ENCODE peak calls at places on chromosomes 12 and 14, in five cellular contexts. Z is OCI-LY7, I is LNCaP clone FGC, K is NCI-H1417, Y is lower lobe of right lung. T is an unnamed sample.

GRCh38 chr12:104573-105081 is 38.1 kb downstream of the IQSEC3 start:
- DNase-seq in K (peak), Y (no peak), Z (no peak), I (no peak), T (no peak)

GRCh38 chr12:10901427-10901826 is 7.9 kb downstream of the TAS2R13 start:
- DNase-seq in K (no peak), Z (no peak), Y (no peak), I (no peak), T (no peak)

GRCh38 chr12:12486661-12487240 is 75.9 kb downstream of the DUSP16 start:
- DNase-seq in K (no peak), I (no peak), Y (no peak), Z (no peak), T (no peak)

GRCh38 chr12:130428116-130428515 is 90.4 kb downstream of the PIWIL1 start:
- DNase-seq in Y (no peak), K (peak), I (no peak), Z (no peak), T (no peak)

GRCh38 chr12:31339831-31340622 is 14.1 kb upstream of the SINHCAF start:
- DNase-seq in Z (no peak), K (no peak), Y (no peak), I (no peak), T (no peak)

GRCh38 chr14:62126885-62127478 is 364.8 kb downstream of the SNAPC1 start:
- DNase-seq in K (peak), Y (no peak), I (peak), Z (peak), T (peak)

GRCh38 chr14:54410215-54410614 is 13.4 kb downstream of the CDKN3 start:
- DNase-seq in Z (no peak), Y (no peak), I (no peak), K (no peak), T (no peak)

GRCh38 chr14:52840916-52841315 is 49.5 kb upstream of the GNPNAT1 start:
- DNase-seq in I (no peak), Y (no peak), K (no peak), Z (no peak), T (no peak)

GRCh38 chr14:101068958-101069549 is 165.5 kb upstream of the RTL1 start:
- DNase-seq in I (no peak), K (no peak), Z (no peak), Y (peak), T (no peak)

GRCh38 chr12:107092669-107093546 is 441 bp downstream of the CRY1 start:
- DNase-seq in K (peak), Z (no peak), I (no peak), Y (peak), T (no peak)

GRCh38 chr12:108788911-108789310 is 57.6 kb upstream of the CORO1C start:
- DNase-seq in K (no peak), Z (no peak), I (no peak), Y (no peak), T (no peak)

GRCh38 chr12:58765076-58765475 is 155.2 kb downstream of the LRIG3 start:
- DNase-seq in Y (no peak), I (no peak), K (peak), Z (no peak), T (no peak)

GRCh38 chr12:123973552-123974341 is 732 bp downstream of the ZNF664 start:
- DNase-seq in Y (peak), K (peak), Z (peak), I (no peak), T (no peak)

GRCh38 chr12:85424581-85425348 is 144.7 kb downstream of the ALX1 start:
- DNase-seq in Z (peak), Y (no peak), I (no peak), K (no peak), T (no peak)

GRCh38 chr12:84397279-84397678 is 515.3 kb downstream of the SLC6A15 start:
- DNase-seq in I (peak), K (peak), Z (no peak), Y (no peak), T (no peak)

GRCh38 chr12:47547077-47547476 is 158.8 kb downstream of the RPAP3 start:
- DNase-seq in Z (no peak), K (peak), Y (no peak), I (no peak), T (no peak)

GRCh38 chr12:3313655-3314305 is 177.2 kb upstream of the PRMT8 start:
- DNase-seq in K (peak), Y (no peak), I (no peak), Z (peak), T (peak)

GRCh38 chr14:61526405-61527312 is 168.7 kb upstream of the HIF1A start:
- DNase-seq in Z (no peak), K (peak), Y (peak), I (peak), T (no peak)

GRCh38 chr14:33790996-33791395 is 159.9 kb downstream of the EGLN3 start:
- DNase-seq in I (no peak), Z (no peak), K (no peak), Y (no peak), T (no peak)

GRCh38 chr12:117921922-117922777 is 46.6 kb downstream of the KSR2 start:
- DNase-seq in I (no peak), Z (no peak), Y (no peak), K (no peak), T (no peak)

GRCh38 chr14:34554540-34555250 is 15.2 kb upstream of the EAPP start:
- DNase-seq in Y (no peak), Z (peak), K (no peak), I (no peak), T (no peak)

GRCh38 chr12:28936711-28937110 is 212.4 kb upstream of the FAR2 start:
- DNase-seq in K (no peak), Y (no peak), I (no peak), Z (no peak), T (no peak)

GRCh38 chr14:51677276-51677675 is 25.6 kb downstream of the FRMD6 start:
- DNase-seq in Y (no peak), K (no peak), Z (no peak), I (no peak), T (no peak)

GRCh38 chr12:64008596-64008995 is 164.1 kb downstream of the SRGAP1 start:
- DNase-seq in I (no peak), Y (no peak), Z (no peak), K (no peak), T (no peak)

GRCh38 chr12:18165889-18166288 is 75.9 kb upstream of the RERGL start:
- DNase-seq in K (no peak), Y (no peak), I (no peak), Z (no peak), T (no peak)

GRCh38 chr12:124779161-124780141 is 84.2 kb downstream of the SCARB1 start:
- DNase-seq in Y (no peak), K (no peak), I (no peak), Z (peak), T (no peak)

GRCh38 chr12:132918680-132919079 is 31.3 kb upstream of the CHFR start:
- DNase-seq in K (no peak), I (no peak), Z (no peak), Y (no peak), T (no peak)

GRCh38 chr14:105069554-105069886 is 4.3 kb upstream of the GPR132 start:
- DNase-seq in K (no peak), I (no peak), Z (no peak), Y (no peak), T (no peak)

GRCh38 chr14:87994974-87995373 is 2.0 kb upstream of the GALC start:
- DNase-seq in Z (no peak), Y (no peak), I (no peak), K (no peak), T (no peak)

GRCh38 chr14:72613975-72614319 is 280.0 kb downstream of the DPF3 start:
- DNase-seq in Y (no peak), I (no peak), Z (no peak), K (no peak), T (no peak)

GRCh38 chr12:69309461-69309860 is 38.7 kb upstream of the LYZ start:
- DNase-seq in K (no peak), Z (no peak), I (no peak), Y (no peak), T (no peak)

GRCh38 chr14:104647467-104648063 is 41.9 kb upstream of the INF2 start:
- DNase-seq in Y (no peak), I (no peak), Z (no peak), K (no peak), T (no peak)